ENCODE peak calls at places on chromosome 22, in six cellular contexts. D, X, F, L, A and P are unnamed samples.

GRCh38 chr22:40008726-40009125 is 14.0 kb downstream of the FAM83F start:
- DNase-seq in D (no peak), F (no peak), A (peak), X (peak), L (no peak), P (no peak)

GRCh38 chr22:19824197-19825015 is 30.3 kb downstream of the GNB1L start:
- DNase-seq in L (no peak), F (no peak), D (no peak), X (no peak), A (no peak), P (no peak)

GRCh38 chr22:29934596-29934995 is 51.6 kb downstream of the MTMR3 start:
- DNase-seq in A (no peak), D (no peak), L (no peak), X (no peak), F (no peak), P (no peak)

GRCh38 chr22:24550902-24551229 is 4.1 kb downstream of the GUCD1 start:
- DNase-seq in X (no peak), L (no peak), D (no peak), F (no peak), A (no peak), P (no peak)

GRCh38 chr22:37802310-37803194 is 5.2 kb upstream of the GCAT start:
- DNase-seq in D (peak), A (peak), L (peak), F (no peak), X (peak), P (peak)

GRCh38 chr22:49261616-49262015 is 566.1 kb downstream of the BRD1 start:
- DNase-seq in D (no peak), F (no peak), L (no peak), A (no peak), X (no peak), P (no peak)

GRCh38 chr22:31240011-31240410 is 27.9 kb downstream of the LIMK2 start:
- DNase-seq in F (no peak), X (peak), L (no peak), D (no peak), A (no peak), P (peak)

GRCh38 chr22:17855891-17856290 is 81.6 kb upstream of the BID start:
- DNase-seq in X (no peak), A (no peak), D (no peak), F (no peak), L (no peak), P (no peak)

GRCh38 chr22:37806409-37807338 is 1.1 kb upstream of the GCAT start:
- DNase-seq in F (no peak), A (peak), X (peak), L (no peak), D (no peak), P (peak)

GRCh38 chr22:47298017-47298820 is 535.8 kb downstream of the TBC1D22A start:
- DNase-seq in A (no peak), X (no peak), F (no peak), L (no peak), D (no peak), P (no peak)

GRCh38 chr22:45963821-45964220 is 13.1 kb downstream of the WNT7B start:
- DNase-seq in L (no peak), D (no peak), F (no peak), A (no peak), X (no peak), P (no peak)
- H2BK15ac ChIP-seq in L (no peak), D (peak), F (no peak), A (no peak), X (no peak), P (no peak)

GRCh38 chr22:21641417-21641794 is 696 bp upstream of the SDF2L1 start:
- DNase-seq in L (peak), A (peak), D (no peak), F (no peak), X (peak), P (peak)

GRCh38 chr22:21639359-21639758 is 2.7 kb upstream of the SDF2L1 start:
- DNase-seq in X (no peak), F (no peak), L (no peak), D (no peak), A (no peak), P (no peak)

GRCh38 chr22:21641795-21642583 is at the start of gene SDF2L1:
- DNase-seq in A (peak), D (peak), F (peak), X (peak), L (peak), P (peak)

GRCh38 chr22:21642584-21643448 is 714 bp downstream of the SDF2L1 start:
- DNase-seq in L (peak), F (no peak), D (no peak), X (peak), A (peak), P (peak)

GRCh38 chr22:21640810-21641209 is 1.3 kb upstream of the SDF2L1 start:
- DNase-seq in X (no peak), A (no peak), L (no peak), D (no peak), F (no peak), P (no peak)
- H3K9ac ChIP-seq in X (no peak), A (no peak), L (no peak), D (no peak), F (no peak), P (peak)

DNA sequence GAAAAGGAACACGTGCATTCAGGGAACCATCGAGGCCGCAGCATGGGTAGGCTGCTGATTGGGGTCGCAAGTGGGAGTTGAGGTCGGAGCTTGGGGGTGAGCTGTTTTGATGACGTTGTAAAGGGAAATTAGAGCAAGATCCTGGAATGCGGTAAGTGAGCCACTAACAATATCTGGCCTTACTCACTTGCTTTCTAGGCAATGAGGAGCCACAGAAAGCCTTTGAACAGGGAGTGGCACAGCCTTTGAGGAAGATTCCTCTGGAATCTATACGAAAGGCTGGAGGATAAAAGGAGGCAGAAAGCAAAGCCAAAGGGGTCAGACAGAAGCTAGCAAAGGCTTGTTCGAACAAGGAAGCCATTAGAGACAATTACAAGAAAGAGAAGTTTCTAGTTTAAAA is 197.5 kb downstream of the LARGE1 start:
- DNase-seq in F (no peak), A (no peak), D (peak), L (no peak), X (no peak), P (no peak)
- H2BK15ac ChIP-seq in F (no peak), A (no peak), D (no peak), L (no peak), X (no peak), P (no peak)

GRCh38 chr22:36433318-36434231 is 45.8 kb upstream of the MYH9 start:
- DNase-seq in X (no peak), D (no peak), F (no peak), L (no peak), A (no peak), P (no peak)
- H3K9ac ChIP-seq in X (no peak), D (no peak), F (no peak), L (no peak), A (no peak), P (no peak)

GRCh38 chr22:43892183-43892894 is 526 bp upstream of the PNPLA5 start:
- DNase-seq in L (no peak), F (no peak), X (no peak), A (peak), D (no peak), P (no peak)

GRCh38 chr22:43890901-43891331 is 897 bp downstream of the PNPLA5 start:
- DNase-seq in L (peak), D (no peak), X (peak), A (no peak), F (no peak), P (no peak)

GRCh38 chr22:43889366-43890253 is 2.2 kb downstream of the PNPLA5 start:
- DNase-seq in L (no peak), X (peak), F (no peak), D (no peak), A (peak), P (no peak)

GRCh38 chr22:43893266-43893665 is 1.5 kb upstream of the PNPLA5 start:
- DNase-seq in A (no peak), X (no peak), F (no peak), L (no peak), D (no peak), P (no peak)

GRCh38 chr22:43891360-43892182 is at the start of gene PNPLA5:
- DNase-seq in X (peak), D (no peak), F (no peak), A (peak), L (peak), P (no peak)
- H2BK15ac ChIP-seq in X (no peak), D (peak), F (peak), A (no peak), L (no peak), P (no peak)

GRCh38 chr22:28874816-28875320 is 8.5 kb upstream of the ZNRF3 start:
- DNase-seq in F (no peak), L (no peak), A (no peak), D (no peak), X (no peak), P (no peak)
- H3K9ac ChIP-seq in F (no peak), L (no peak), A (no peak), D (no peak), X (no peak), P (no peak)

DNA sequence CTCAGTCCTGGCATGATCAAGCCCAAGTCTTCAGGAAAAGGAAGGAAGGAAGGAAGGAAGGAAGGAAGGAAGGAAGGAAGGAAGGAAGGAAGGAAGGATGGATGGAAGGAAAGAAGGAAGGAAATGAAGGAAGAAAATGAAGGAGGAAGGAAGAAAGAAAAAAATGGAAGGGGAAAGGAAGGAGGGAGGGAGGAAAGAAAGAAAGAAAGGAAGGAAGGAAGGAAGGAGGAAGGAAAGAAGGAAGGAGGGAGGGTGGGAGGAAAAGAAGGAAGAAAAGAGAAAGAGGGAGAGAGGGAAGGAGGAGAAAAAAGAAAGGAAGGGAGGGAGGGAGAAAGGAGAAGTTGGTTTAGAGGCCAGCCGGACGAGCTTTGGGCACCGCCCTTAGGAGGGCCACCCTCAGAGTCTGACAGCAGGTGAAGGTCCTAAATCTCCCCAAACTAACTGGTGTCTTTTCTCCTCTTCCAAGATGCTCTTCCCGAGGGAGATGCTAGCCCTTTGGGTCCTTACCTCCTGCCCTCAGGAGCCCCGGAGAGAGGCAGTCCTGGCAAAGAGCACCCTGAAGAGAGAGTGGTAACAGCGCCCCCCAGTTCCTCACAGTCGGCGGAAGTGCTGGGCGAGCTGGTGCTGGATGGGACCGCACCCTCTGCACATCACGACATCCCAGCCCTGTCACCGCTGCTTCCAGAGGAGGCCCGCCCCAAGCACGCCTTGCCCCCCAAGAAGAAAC is 122.8 kb downstream of the SEZ6L start:
- DNase-seq in A (no peak), X (no peak), D (no peak), F (no peak), L (peak), P (no peak)
- H2BK15ac ChIP-seq in A (no peak), X (no peak), D (no peak), F (no peak), L (no peak), P (no peak)

GRCh38 chr22:50296658-50297490 is 10.6 kb downstream of the PLXNB2 start:
- DNase-seq in L (no peak), A (no peak), X (no peak), D (no peak), F (no peak), P (no peak)
- H3K9ac ChIP-seq in L (no peak), A (no peak), X (no peak), D (peak), F (no peak), P (no peak)

GRCh38 chr22:43113516-43114251 is 3.1 kb downstream of the BIK start:
- DNase-seq in A (no peak), F (no peak), D (no peak), L (no peak), X (no peak), P (no peak)

GRCh38 chr22:43114958-43115357 is 4.4 kb downstream of the BIK start:
- DNase-seq in D (no peak), A (no peak), F (no peak), X (no peak), L (no peak), P (no peak)

GRCh38 chr22:43118024-43118849 is 7.7 kb downstream of the BIK start:
- DNase-seq in X (no peak), L (no peak), D (no peak), A (no peak), F (no peak), P (no peak)

GRCh38 chr22:43116932-43117331 is 6.4 kb downstream of the BIK start:
- DNase-seq in D (no peak), L (no peak), F (no peak), X (no peak), A (no peak), P (no peak)

DNA sequence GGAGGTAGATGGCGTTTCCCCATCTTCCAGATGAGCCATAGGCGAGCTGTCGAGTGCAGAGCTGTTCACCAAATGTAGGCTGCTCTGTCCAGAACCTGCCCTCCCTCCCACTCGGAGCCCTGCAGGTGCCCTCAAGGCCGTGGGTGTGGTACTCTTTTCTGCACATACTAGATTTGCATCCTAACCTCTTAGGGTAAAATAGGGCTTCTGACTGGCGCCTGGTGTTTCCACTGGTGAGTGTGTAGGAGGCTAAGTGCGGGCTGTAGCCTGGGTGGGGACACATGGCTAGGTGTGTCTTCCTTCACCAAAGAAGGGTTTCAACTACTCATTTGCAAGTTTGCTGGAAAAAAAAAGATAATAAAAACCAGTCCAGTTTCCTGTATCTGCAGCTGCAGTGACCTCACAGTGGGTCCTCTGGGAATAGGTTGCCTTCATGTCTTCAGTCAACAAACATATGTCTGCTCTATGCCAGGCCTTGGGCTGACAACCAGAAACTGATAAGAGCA is 8.5 kb downstream of the BIK start:
- DNase-seq in X (no peak), A (no peak), L (no peak), D (no peak), F (no peak), P (no peak)
- H2BK15ac ChIP-seq in X (no peak), A (no peak), L (no peak), D (no peak), F (no peak), P (no peak)

DNA sequence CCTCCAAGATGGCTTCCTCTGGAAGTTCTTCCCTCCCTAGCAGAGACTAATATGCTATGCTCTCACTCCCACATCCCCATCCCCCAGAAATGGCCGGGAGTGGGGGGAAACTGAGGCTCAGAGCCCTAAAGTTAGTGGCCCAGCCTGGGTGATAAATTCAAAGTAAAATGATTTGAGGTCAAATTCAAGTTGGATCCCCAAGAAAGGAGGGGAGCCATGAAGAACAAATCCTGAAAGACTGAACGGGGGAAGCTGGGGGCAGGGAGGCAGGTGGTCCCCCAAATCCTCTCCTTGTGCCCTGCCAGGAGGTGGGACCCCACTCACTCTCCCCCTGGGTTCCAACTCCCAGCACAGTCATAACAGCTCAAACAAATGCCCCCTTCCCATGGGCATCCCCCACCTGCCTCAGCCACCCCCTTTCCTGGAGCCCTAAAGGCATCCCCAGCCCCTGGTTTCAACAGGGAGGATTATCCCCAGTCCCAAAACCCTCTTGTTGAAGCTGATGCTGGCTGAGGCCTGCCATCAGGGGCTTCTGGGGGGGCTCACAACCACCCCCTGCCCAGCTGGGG is 1.1 kb downstream of the CBX6 start:
- DNase-seq in L (no peak), A (no peak), F (no peak), D (no peak), X (no peak), P (no peak)
- H3K9ac ChIP-seq in L (no peak), A (peak), F (no peak), D (peak), X (peak), P (peak)